ENCODE peak calls at places on chromosomes 2 and 18, in ten cellular contexts. V is HFFc6, K is Calu3, T is HL-60, S is OCI-LY7, O is coronary artery, M is choroid plexus epithelial cell, L is omental fat pad, F is dorsolateral prefrontal cortex, W is fibroblast of lung. C is an unnamed sample.

GRCh38 chr2:138641277-138641676 is 138.9 kb downstream of the NXPH2 start:
- DNase-seq in V (no peak), K (no peak), T (no peak), S (no peak), O (no peak), M (no peak), L (no peak), F (no peak), W (no peak), C (no peak)

GRCh38 chr18:48201337-48201705 is 207.9 kb downstream of the ZBTB7C start:
- DNase-seq in V (no peak), K (no peak), T (no peak), S (no peak), O (no peak), M (no peak), L (no peak), F (no peak), W (no peak), C (no peak)

GRCh38 chr2:20282916-20283592 is 58.1 kb upstream of the SDC1 start:
- DNase-seq in V (no peak), K (no peak), T (no peak), S (no peak), O (no peak), M (peak; percentile 68), L (no peak), F (peak; percentile 81), W (peak; percentile 83), C (peak; percentile 64)

GRCh38 chr2:152062130-152063091 is 36.4 kb downstream of the CACNB4 start:
- DNase-seq in V (peak; percentile 49), K (no peak), T (peak; percentile 32), S (no peak), O (no peak), M (peak; percentile 43), L (no peak), F (no peak), W (peak; percentile 14), C (peak; percentile 94)

GRCh38 chr2:42314892-42315468 is 46.0 kb downstream of the COX7A2L start:
- DNase-seq in V (peak; percentile 84), K (no peak), T (peak; percentile 49), S (no peak), O (no peak), M (peak; percentile 91), L (no peak), F (no peak), W (peak; percentile 90), C (peak; percentile 94)

GRCh38 chr2:36245632-36246031 is 109.9 kb upstream of the CRIM1 start:
- DNase-seq in V (no peak), K (no peak), T (peak; percentile 62), S (no peak), O (no peak), M (peak; percentile 21), L (no peak), F (no peak), W (no peak), C (no peak)

GRCh38 chr2:234025475-234025874 is 25.0 kb upstream of the SPP2 start:
- DNase-seq in V (no peak), K (no peak), T (peak; percentile 14), S (no peak), O (no peak), M (peak; percentile 5), L (no peak), F (no peak), W (no peak), C (no peak)

GRCh38 chr2:151808258-151809072 is 19.8 kb downstream of the ARL5A start:
- DNase-seq in V (peak; percentile 25), K (no peak), T (no peak), S (peak; percentile 38), O (no peak), M (peak; percentile 60), L (no peak), F (no peak), W (peak; percentile 47), C (peak; percentile 62)

GRCh38 chr2:112156152-112156986 is 18.2 kb downstream of the FBLN7 start:
- DNase-seq in V (no peak), K (no peak), T (no peak), S (no peak), O (peak; percentile 65), M (peak; percentile 60), L (no peak), F (no peak), W (peak; percentile 10), C (peak; percentile 29)

GRCh38 chr2:29114841-29115609 is at the start of gene CLIP4:
- DNase-seq in V (peak; percentile 36), K (peak; percentile 50), T (no peak), S (no peak), O (no peak), M (peak; percentile 86), L (no peak), F (no peak), W (peak; percentile 60), C (peak; percentile 68)

GRCh38 chr2:126637393-126637792 is 18.6 kb upstream of the GYPC start:
- DNase-seq in V (no peak), K (no peak), T (no peak), S (no peak), O (no peak), M (no peak), L (no peak), F (no peak), W (no peak), C (no peak)

GRCh38 chr18:22701795-22702194 is 231.3 kb upstream of the RBBP8 start:
- DNase-seq in V (no peak), K (no peak), T (no peak), S (no peak), O (no peak), M (no peak), L (no peak), F (no peak), W (no peak), C (no peak)

GRCh38 chr18:53950545-53950944 is 273.9 kb downstream of the MBD2 start:
- DNase-seq in V (no peak), K (no peak), T (no peak), S (no peak), O (no peak), M (no peak), L (no peak), F (no peak), W (no peak), C (no peak)
- TF ChIP-seq CTCF in V (no peak), K (no peak), T (no peak), S (no peak), O (no peak), M (no peak), L (no peak), F (no peak), W (no peak), C (no peak)

GRCh38 chr2:160334028-160334729 is 134.1 kb upstream of the ITGB6 start:
- DNase-seq in V (peak; percentile 58), K (no peak), T (no peak), S (no peak), O (no peak), M (no peak), L (no peak), F (no peak), W (peak; percentile 71), C (peak; percentile 90)

GRCh38 chr2:160333324-160334027 is 133.4 kb upstream of the ITGB6 start:
- DNase-seq in V (no peak), K (no peak), T (no peak), S (no peak), O (no peak), M (no peak), L (no peak), F (no peak), W (no peak), C (no peak)

GRCh38 chr2:160331258-160332025 is 131.4 kb upstream of the ITGB6 start:
- DNase-seq in V (no peak), K (no peak), T (no peak), S (no peak), O (no peak), M (no peak), L (no peak), F (no peak), W (no peak), C (no peak)

GRCh38 chr2:160329196-160329595 is 129.1 kb upstream of the ITGB6 start:
- DNase-seq in V (no peak), K (no peak), T (no peak), S (no peak), O (no peak), M (no peak), L (no peak), F (no peak), W (no peak), C (no peak)

GRCh38 chr2:160332318-160332717 is 132.2 kb upstream of the ITGB6 start:
- DNase-seq in V (no peak), K (no peak), T (peak; percentile 56), S (peak; percentile 30), O (no peak), M (peak; percentile 68), L (no peak), F (no peak), W (peak; percentile 45), C (peak; percentile 48)
- TF ChIP-seq CTCF in V (peak; percentile 36), K (no peak), T (no peak), S (peak; percentile 30), O (no peak), M (peak; percentile 25), L (no peak), F (no peak), W (no peak), C (no peak)

DNA sequence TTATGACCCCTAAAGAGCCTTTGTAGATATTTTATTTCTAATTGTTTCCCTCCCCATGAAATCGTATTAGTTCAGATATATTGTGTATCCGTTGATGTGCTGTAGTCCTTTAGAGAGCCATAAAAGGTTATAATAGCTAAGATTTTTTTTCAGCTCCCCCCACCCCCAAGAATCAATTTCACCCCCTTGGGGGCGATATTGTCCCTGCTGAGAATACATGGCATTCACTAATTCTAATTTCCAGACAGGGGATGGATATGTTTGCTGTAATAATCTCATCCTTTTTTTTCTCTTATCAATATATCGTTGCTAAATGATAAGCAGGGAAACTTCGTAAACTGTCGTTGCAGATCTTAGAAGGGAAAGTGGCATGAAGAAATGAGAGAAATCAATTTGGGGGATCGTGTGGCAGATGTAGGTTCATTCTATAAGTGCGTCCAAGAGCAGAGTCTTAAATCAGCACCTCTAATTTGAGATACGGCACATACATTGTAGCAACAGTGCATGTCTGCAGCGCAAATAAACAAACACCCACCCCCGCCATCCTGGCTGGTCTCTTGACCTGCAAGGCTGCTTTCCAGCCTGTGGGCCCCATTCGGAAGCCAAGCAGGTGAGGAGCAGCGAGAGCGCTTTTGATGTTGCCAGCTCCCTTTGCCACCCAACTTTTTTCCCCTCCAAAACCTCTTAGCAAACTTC is 530.9 kb downstream of the TMEM182 start:
- DNase-seq in V (no peak), K (no peak), T (no peak), S (no peak), O (no peak), M (no peak), L (no peak), F (no peak), W (no peak), C (no peak)
- TF ChIP-seq CTCF in V (no peak), K (no peak), T (no peak), S (peak; percentile 28), O (no peak), M (no peak), L (no peak), F (no peak), W (no peak), C (no peak)

DNA sequence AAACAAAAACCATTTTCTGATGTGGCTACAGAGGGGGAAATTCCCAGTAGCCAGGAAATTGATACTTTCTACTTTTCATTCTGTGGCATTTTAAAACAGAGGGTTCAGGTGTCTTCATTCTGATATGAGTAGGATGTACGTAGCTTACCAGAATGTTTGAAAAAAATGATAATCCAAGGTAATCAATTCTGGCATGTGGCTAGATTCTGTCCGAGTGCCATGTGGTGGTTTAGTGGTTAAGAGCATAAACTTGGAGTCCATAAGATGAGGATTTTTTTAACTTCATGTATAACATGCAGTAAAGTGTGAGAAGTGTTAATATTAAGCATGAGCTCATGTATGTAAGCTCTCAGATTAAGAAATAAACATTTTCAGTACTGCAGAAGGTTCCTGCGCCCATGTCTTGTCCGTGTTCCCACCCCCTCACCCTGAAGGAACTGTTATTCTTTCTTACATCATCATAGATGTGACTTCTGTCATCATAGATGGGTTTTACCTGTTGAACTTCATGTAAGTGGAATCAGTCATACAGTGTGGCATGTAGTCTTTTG is 4.5 kb downstream of the B3GNT2 start:
- DNase-seq in V (no peak), K (no peak), T (no peak), S (no peak), O (no peak), M (no peak), L (no peak), F (no peak), W (no peak), C (no peak)
- TF ChIP-seq CTCF in V (no peak), K (no peak), T (no peak), S (no peak), O (no peak), M (no peak), L (no peak), F (no peak), W (no peak), C (no peak)